ENCODE peak calls at places on chromosomes 16 and 17, in six cellular contexts. P is transverse colon, T is esophagus muscularis mucosa, S is lower leg skin, X is Peyer's patch, B is IMR-90. Q is an unnamed sample.

GRCh38 chr17:9432121-9432866 is 143.3 kb downstream of the STX8 start:
- DNase-seq in S (no peak), P (no peak), X (no peak), T (no peak), B (peak), Q (no peak)

GRCh38 chr16:70455910-70456309 is 1.5 kb downstream of the FCSK start:
- DNase-seq in P (no peak), X (no peak), B (no peak), S (no peak), T (no peak), Q (no peak)

GRCh38 chr17:77475012-77475976 is 334.5 kb downstream of the SEC14L1 start:
- DNase-seq in X (peak), B (peak), S (no peak), P (no peak), T (no peak), Q (no peak)

GRCh38 chr17:67639997-67640396 is 77.7 kb upstream of the NOL11 start:
- DNase-seq in X (no peak), P (no peak), T (no peak), S (no peak), B (no peak), Q (no peak)

GRCh38 chr16:53501216-53501859 is 1.7 kb downstream of the AKTIP start:
- DNase-seq in T (peak), X (no peak), B (no peak), S (no peak), P (no peak), Q (no peak)

GRCh38 chr16:4847774-4848587 is 700 bp downstream of the UBN1 start:
- DNase-seq in T (peak), B (peak), S (peak), X (peak), P (peak), Q (peak)

GRCh38 chr17:77462101-77462500 is 321.3 kb downstream of the SEC14L1 start:
- DNase-seq in B (no peak), X (peak), S (no peak), P (peak), T (no peak), Q (peak)

GRCh38 chr16:80746231-80746630 is 58.2 kb downstream of the CDYL2 start:
- DNase-seq in P (no peak), S (no peak), T (no peak), B (no peak), X (no peak), Q (no peak)

GRCh38 chr17:3870871-3871306 is 22.0 kb downstream of the CAMKK1 start:
- DNase-seq in S (no peak), X (peak), P (peak), B (no peak), T (no peak), Q (no peak)

GRCh38 chr16:11843206-11843605 is 8.1 kb downstream of the RSL1D1 start:
- DNase-seq in X (no peak), T (no peak), S (no peak), P (no peak), B (no peak), Q (no peak)

GRCh38 chr17:38604479-38605229 is 1.1 kb downstream of the SRCIN1 start:
- DNase-seq in X (no peak), B (no peak), P (no peak), S (no peak), T (no peak), Q (no peak)

GRCh38 chr16:12245923-12246290 is 269.4 kb downstream of the SNX29 start:
- DNase-seq in T (no peak), S (no peak), P (no peak), B (no peak), X (no peak), Q (no peak)

GRCh38 chr16:19524356-19524865 is 669 bp downstream of the CCP110 start:
- DNase-seq in S (no peak), X (no peak), B (no peak), P (no peak), T (no peak), Q (no peak)

GRCh38 chr16:11681526-11681925 is 13.3 kb downstream of the SNN start:
- DNase-seq in B (no peak), T (no peak), S (no peak), P (peak), X (peak), Q (peak)

GRCh38 chr16:6573577-6573976 is 759.1 kb upstream of the RBFOX1 start:
- DNase-seq in P (peak), X (no peak), T (no peak), S (no peak), B (no peak), Q (no peak)

GRCh38 chr16:58031016-58031800 is 5.7 kb downstream of the MMP15 start:
- DNase-seq in B (no peak), X (no peak), S (no peak), P (no peak), T (no peak), Q (no peak)

GRCh38 chr16:87043273-87044030 is 273.7 kb downstream of the C16orf95 start:
- DNase-seq in B (peak), P (no peak), T (no peak), X (no peak), S (no peak), Q (no peak)

GRCh38 chr17:76204277-76204676 is 36.0 kb downstream of the RNF157 start:
- DNase-seq in T (no peak), P (no peak), B (peak), S (no peak), X (no peak), Q (no peak)

GRCh38 chr17:61354895-61355294 is 44.7 kb upstream of the TBX2 start:
- DNase-seq in B (no peak), P (no peak), S (no peak), X (no peak), T (no peak), Q (peak)

GRCh38 chr16:23949630-23950290 is 114.0 kb downstream of the PRKCB start:
- DNase-seq in T (no peak), S (no peak), B (no peak), P (peak), X (peak), Q (peak)

GRCh38 chr16:48558269-48558915 is 51.6 kb downstream of the N4BP1 start:
- DNase-seq in P (no peak), X (no peak), T (no peak), S (no peak), B (peak), Q (no peak)

GRCh38 chr17:28983286-28984240 is 22.3 kb downstream of the SEZ6 start:
- DNase-seq in X (no peak), P (no peak), S (no peak), B (peak), T (no peak), Q (no peak)

GRCh38 chr17:8758137-8758596 is at the start of gene SPDYE4:
- DNase-seq in X (no peak), P (no peak), T (peak), B (no peak), S (no peak), Q (no peak)

GRCh38 chr17:9825751-9826150 is at the start of gene GLP2R:
- DNase-seq in S (no peak), P (peak), X (no peak), T (no peak), B (no peak), Q (no peak)

GRCh38 chr17:13311301-13311700 is 290.4 kb downstream of the HS3ST3A1 start:
- DNase-seq in X (no peak), P (no peak), T (no peak), S (no peak), B (peak), Q (no peak)

GRCh38 chr17:61878984-61879612 is 15.8 kb upstream of the BRIP1 start:
- DNase-seq in B (peak), P (no peak), S (no peak), X (no peak), T (no peak), Q (no peak)

GRCh38 chr17:82494236-82495055 is 25.1 kb upstream of the FOXK2 start:
- DNase-seq in X (peak), S (peak), T (peak), P (peak), B (peak), Q (peak)

GRCh38 chr17:82495844-82496528 is 23.5 kb upstream of the FOXK2 start:
- DNase-seq in X (no peak), B (no peak), P (peak), S (peak), T (no peak), Q (no peak)

GRCh38 chr17:82497483-82498405 is 21.8 kb upstream of the FOXK2 start:
- DNase-seq in S (no peak), P (peak), T (no peak), B (peak), X (peak), Q (peak)

GRCh38 chr17:82493517-82493840 is 26.1 kb upstream of the FOXK2 start:
- DNase-seq in P (no peak), T (no peak), B (no peak), X (no peak), S (no peak), Q (no peak)

GRCh38 chr17:82496529-82497434 is 22.8 kb upstream of the FOXK2 start:
- DNase-seq in B (peak), P (peak), S (peak), X (peak), T (peak), Q (peak)
- TF ChIP-seq POLR2A in B (peak), P (peak), S (no peak), X (peak), T (peak), Q (peak)

DNA sequence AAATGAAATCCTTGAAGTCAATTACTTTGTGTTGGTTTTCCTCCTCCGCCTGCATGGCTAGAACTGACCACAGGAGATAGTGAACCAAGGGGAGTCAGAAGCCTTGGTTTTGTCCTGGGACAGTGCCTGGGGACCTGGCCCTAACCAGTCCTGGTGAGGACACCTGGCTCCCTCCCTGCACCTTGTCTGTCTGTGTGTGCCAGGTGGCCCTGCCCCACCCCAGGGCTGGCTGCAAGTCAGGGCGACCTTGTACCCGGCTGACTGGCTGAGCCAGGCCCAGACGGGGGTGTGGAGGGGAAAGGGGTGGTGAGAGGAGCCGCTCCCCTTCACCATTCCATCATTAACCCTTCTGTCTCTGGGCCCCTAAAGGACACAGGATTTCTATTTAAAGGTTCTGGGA is 3.4 kb downstream of the RAPGEFL1 start:
- DNase-seq in T (no peak), B (no peak), X (no peak), S (peak), P (peak), Q (no peak)
- H3K4me3 ChIP-seq in T (no peak), B (no peak), X (peak), S (no peak), P (peak), Q (no peak)

DNA sequence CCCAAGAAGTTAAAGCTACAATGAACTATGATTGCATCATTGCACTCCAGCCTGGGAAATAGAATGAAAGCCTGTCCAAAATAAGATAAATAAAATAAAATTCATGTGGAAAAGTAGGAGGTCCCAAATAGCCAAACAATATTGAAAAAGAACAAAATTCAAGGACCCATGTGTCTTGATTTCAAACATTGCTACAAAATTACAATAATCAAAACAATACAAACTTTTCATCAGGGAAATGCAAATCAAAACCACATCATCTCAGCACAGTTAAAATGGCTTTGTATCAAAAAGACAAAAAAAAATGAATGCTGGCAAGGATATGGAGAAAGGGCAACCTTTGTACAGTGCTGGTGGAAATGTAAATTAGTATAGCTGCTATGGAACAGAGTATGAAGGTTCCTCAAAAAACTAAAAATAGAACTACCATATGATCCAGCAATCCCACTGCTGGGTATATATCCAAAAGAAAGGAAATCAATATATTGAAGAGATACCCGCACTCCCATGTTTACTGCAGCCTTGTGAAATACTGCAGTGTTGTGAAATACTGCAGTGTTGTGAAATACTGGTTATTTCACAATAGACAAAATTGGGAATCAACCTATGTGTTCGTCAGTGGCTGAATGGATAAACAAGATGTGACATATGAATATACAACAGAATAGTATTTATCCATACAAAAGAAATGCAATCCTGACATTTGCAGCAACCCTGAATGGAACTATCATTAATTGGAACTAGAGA is 24.5 kb upstream of the ZNF287 start:
- DNase-seq in T (no peak), S (peak), B (peak), P (no peak), X (no peak), Q (no peak)
- TF ChIP-seq POLR2A in T (no peak), S (no peak), B (no peak), P (no peak), X (no peak), Q (no peak)

DNA sequence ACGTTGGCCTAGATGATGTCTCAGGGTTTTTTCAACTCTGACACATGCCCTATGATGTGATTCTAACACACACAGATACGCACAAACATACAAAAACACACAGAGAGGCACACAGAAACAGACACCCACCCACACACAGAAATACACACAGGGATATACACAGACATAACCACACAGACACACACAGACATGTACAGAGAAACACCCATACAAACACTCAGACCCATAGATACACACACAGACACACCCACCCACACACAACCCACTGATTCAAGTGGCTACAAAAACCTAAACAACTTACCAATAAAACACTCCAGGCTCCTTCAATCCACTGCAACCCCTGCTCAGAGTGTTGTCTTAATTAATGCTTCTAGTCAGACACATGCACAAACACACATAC is 244.6 kb upstream of the CCL2 start:
- DNase-seq in B (no peak), T (peak), X (no peak), S (no peak), P (no peak), Q (no peak)
- H3K4me3 ChIP-seq in B (no peak), T (no peak), X (no peak), S (no peak), P (no peak), Q (no peak)

GRCh38 chr17:81241648-81242420 is 2.7 kb downstream of the NDUFAF8 start:
- DNase-seq in T (no peak), S (no peak), B (peak), P (peak), X (peak), Q (peak)
- TF ChIP-seq POLR2A in T (no peak), S (no peak), B (no peak), P (no peak), X (no peak), Q (no peak)

DNA sequence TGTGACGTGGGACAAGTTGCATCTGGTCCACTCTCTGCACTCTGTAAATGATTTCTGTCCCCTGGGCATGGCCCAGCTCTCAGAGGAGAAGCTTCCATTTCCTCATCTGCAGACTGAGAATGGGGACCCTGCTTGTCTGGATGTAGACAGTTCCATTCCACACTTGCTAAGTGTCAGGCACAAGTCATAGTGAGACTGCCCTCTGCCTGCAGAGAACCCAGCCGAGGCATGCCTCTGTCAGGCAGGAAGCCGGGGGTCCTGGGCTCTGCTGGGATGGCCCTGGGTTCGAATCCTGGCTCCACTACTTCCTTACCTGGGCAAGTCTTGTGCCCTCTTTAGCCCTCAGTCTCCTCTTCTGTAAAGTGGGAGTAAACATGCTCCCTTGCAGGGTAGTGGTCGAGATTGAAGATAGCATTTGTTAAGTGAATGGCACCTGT is 4.1 kb downstream of the MAP2K3 start:
- DNase-seq in T (no peak), X (no peak), S (no peak), P (no peak), B (no peak), Q (no peak)
- H3K4me3 ChIP-seq in T (peak), X (peak), S (no peak), P (peak), B (peak), Q (peak)

GRCh38 chr16:2035431-2036199 is 8.9 kb downstream of the NHERF2 start:
- DNase-seq in T (no peak), X (no peak), S (no peak), P (peak), B (peak), Q (no peak)
- TF ChIP-seq POLR2A in T (no peak), X (no peak), S (no peak), P (no peak), B (no peak), Q (no peak)

Q was measured in spleen.